ENCODE peak calls at places on chromosomes 3 and 15, in five cellular contexts. U is GM23338, C is PC-9, F is astrocyte, D is left ventricle myocardium inferior. J is an unnamed sample.

GRCh38 chr15:88385078-88385700 is 82.0 kb downstream of the MRPL46 start:
- DNase-seq in U (no peak), C (no peak), F (peak; percentile 66), D (no peak), J (no peak)

GRCh38 chr3:64022451-64023186 is 675 bp downstream of the PSMD6 start:
- DNase-seq in D (no peak), C (no peak), F (no peak), U (no peak), J (no peak)

GRCh38 chr3:108297636-108298035 is 1.3 kb downstream of the HHLA2 start:
- DNase-seq in U (peak; percentile 7), D (peak; percentile 33), C (no peak), F (no peak), J (no peak)

GRCh38 chr3:161035711-161036110 is 69.4 kb downstream of the B3GALNT1 start:
- DNase-seq in U (no peak), D (no peak), C (no peak), F (peak; percentile 98), J (no peak)

GRCh38 chr3:48504051-48504946 is at the start of gene SHISA5:
- DNase-seq in D (peak; percentile 88), F (peak; percentile 64), C (peak; percentile 55), U (peak; percentile 73), J (peak; percentile 81)

GRCh38 chr3:156131241-156131640 is 10.9 kb downstream of the KCNAB1 start:
- DNase-seq in C (no peak), U (no peak), F (no peak), D (no peak), J (no peak)

GRCh38 chr15:40367038-40367672 is 9.1 kb downstream of the DISP2 start:
- DNase-seq in U (no peak), D (peak; percentile 91), F (no peak), C (no peak), J (no peak)

GRCh38 chr3:48472673-48472922 is 26.1 kb downstream of the ATRIP start:
- DNase-seq in F (peak; percentile 75), D (no peak), U (peak; percentile 67), C (no peak), J (no peak)

GRCh38 chr15:22806156-22806555 is 19.7 kb downstream of the NIPA1 start:
- DNase-seq in F (no peak), D (no peak), C (no peak), U (no peak), J (no peak)

GRCh38 chr15:67900621-67901147 is 60.8 kb upstream of the RNU6-1 start:
- DNase-seq in U (no peak), D (no peak), F (no peak), C (no peak), J (no peak)

GRCh38 chr15:30033763-30034162 is 49.0 kb upstream of the GOLGA8J start:
- DNase-seq in C (no peak), D (no peak), F (no peak), U (no peak), J (no peak)

GRCh38 chr15:70156781-70157261 is 59.1 kb upstream of the TLE3 start:
- DNase-seq in D (peak; percentile 52), C (no peak), F (peak; percentile 73), U (no peak), J (no peak)

GRCh38 chr3:109050591-109051167 is 67.3 kb downstream of the MORC1 start:
- DNase-seq in F (peak; percentile 1), D (no peak), U (peak; percentile 48), C (peak; percentile 20), J (peak; percentile 60)

GRCh38 chr15:31257286-31257685 is 69.3 kb upstream of the KLF13 start:
- DNase-seq in F (no peak), U (no peak), C (no peak), D (no peak), J (no peak)

GRCh38 chr3:181623924-181624694 is 87.6 kb upstream of the SOX2 start:
- DNase-seq in C (peak; percentile 70), U (no peak), D (no peak), F (peak; percentile 61), J (no peak)

GRCh38 chr15:31364301-31365031 is 37.8 kb downstream of the KLF13 start:
- DNase-seq in C (no peak), F (no peak), D (peak; percentile 34), U (no peak), J (peak; percentile 63)

GRCh38 chr3:190258634-190259033 is 63.6 kb downstream of the CLDN1 start:
- DNase-seq in F (peak; percentile 10), C (no peak), U (no peak), D (peak; percentile 13), J (no peak)

DNA sequence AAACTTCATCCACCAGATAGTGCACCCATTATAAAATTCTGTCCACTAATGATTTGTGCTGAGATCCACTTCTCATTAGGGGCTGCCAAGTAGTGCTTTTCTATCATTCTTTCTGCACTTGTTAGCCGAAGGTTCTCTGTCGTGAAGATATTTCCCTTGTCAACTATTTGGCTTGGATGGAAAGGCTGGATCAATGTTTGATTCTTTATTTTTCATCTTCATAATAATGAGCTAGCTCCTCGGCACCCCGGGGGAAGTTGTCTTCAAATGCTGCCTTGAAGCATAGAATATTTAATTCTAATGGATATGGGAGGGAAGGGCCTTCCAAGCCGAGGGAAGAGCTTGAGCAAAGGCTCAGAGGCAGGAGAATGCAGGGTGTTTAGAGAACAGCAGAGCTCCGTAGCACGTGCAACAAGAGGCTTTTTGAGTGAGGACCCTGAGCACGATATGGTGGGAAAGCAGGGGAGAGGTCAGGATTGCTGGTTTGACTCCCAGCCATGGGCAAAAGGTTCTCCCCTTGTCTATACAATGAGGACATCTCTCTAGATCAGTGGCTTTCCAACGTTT is 16.3 kb upstream of the MUC20 start:
- DNase-seq in F (no peak), C (no peak), U (no peak), D (no peak), J (peak; percentile 11)
- TF ChIP-seq CTCF in F (no peak), C (no peak), U (no peak), D (no peak), J (no peak)

GRCh38 chr3:141064255-141064926 is 13.2 kb downstream of the SPSB4 start:
- DNase-seq in U (no peak), D (no peak), F (no peak), C (no peak), J (no peak)
- H3K27ac ChIP-seq in U (no peak overlapping the region), D (peak overlapping the region; percentile 51), F (no peak overlapping the region), C (no peak overlapping the region), J (no peak overlapping the region)

GRCh38 chr3:177483182-177483967 is 286.1 kb upstream of the TBL1XR1 start:
- DNase-seq in F (no peak), C (no peak), U (peak; percentile 67), D (no peak), J (no peak)
- TF ChIP-seq CTCF in F (peak; percentile 18), C (no peak), U (peak; percentile 50), D (peak; percentile 35), J (peak; percentile 29)

GRCh38 chr3:172102883-172103310 is 63.5 kb downstream of the FNDC3B start:
- DNase-seq in U (no peak), F (no peak), D (no peak), C (no peak), J (no peak)

GRCh38 chr3:172102123-172102882 is 62.9 kb downstream of the FNDC3B start:
- DNase-seq in F (no peak), C (no peak), U (no peak), D (no peak), J (peak; percentile 28)

GRCh38 chr3:172106037-172106559 is 66.7 kb downstream of the FNDC3B start:
- DNase-seq in U (no peak), D (no peak), C (no peak), F (no peak), J (no peak)

GRCh38 chr3:172103724-172104123 is 64.3 kb downstream of the FNDC3B start:
- DNase-seq in U (no peak), D (no peak), F (peak; percentile 96), C (peak; percentile 17), J (no peak)

DNA sequence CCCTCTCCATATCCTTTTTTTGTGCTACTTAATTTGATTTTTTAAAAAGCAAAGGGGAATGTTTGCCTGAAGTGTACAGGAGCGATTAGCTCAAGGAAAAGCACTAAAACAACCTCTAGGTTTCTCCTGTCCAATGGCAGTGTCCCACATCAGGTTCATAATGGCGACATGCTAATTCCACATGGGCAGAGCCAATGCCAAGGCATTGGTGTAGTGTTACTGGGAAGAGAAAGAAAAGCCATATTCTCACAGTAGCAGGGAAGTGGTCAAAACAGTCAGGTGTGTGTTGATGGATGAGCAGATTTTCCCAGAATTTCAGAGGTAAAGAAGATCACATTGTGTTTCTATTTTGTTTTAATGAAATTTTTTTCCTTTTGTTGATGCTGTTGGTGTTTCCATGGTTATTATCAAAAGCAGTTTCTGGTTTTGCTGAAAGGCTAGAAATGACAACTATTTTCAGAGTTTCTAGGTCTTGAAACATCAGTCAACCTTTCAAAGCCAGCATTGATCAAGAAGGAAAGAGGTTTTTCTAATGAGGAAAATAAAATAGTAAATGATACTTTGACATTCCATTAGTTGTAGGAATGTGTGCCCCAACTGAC is 65.2 kb downstream of the FNDC3B start:
- DNase-seq in F (peak; percentile 61), C (no peak), U (peak; percentile 88), D (no peak), J (no peak)
- H3K27ac ChIP-seq in F (peak overlapping the region; percentile 86), C (no peak overlapping the region), U (peak overlapping the region; percentile 69), D (peak overlapping the region; percentile 21), J (no peak overlapping the region)

DNA sequence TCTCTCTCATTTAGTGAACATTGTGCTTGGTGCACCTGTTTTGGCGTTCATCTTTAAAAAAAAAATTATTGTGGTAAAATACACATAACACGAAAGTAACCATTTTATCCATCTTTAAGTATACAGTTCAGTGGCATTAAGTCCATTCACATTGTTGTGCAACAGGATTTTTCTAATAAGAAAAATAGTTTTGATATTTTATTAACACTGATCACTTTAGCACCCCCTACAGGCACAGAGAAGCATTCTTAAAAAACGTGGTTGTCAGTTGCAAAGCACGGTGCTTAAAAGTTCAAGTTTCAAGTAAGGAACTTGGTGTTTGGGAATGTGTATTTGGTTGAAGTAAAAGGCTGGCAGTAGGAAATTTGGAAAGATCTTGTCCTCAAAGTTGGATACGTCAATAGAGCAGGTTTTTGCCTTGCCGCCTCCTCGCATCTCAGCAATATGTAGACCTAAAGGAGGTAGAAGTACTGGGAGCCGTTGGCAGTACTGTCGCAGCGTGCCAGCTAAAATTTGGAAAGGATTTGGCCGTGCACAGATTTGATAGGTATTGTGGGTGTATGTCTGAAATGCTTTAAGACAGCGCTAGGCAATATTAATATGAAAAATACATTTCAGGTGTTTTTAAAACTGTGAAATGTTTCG is 110.4 kb downstream of the LRRC28 start:
- DNase-seq in D (no peak), F (no peak), U (peak; percentile 71), C (no peak), J (no peak)
- TF ChIP-seq CTCF in D (peak; percentile 61), F (peak; percentile 48), U (peak; percentile 89), C (peak; percentile 65), J (no peak)

GRCh38 chr3:17091895-17092294 is 207.1 kb downstream of the PLCL2 start:
- DNase-seq in F (no peak), U (no peak), D (no peak), C (no peak), J (no peak)
- H3K27ac ChIP-seq in F (no peak overlapping the region), U (no peak overlapping the region), D (peak overlapping the region; percentile 1), C (no peak overlapping the region), J (no peak overlapping the region)

J was measured in Peyer's patch.